ENCODE peak calls at places on chromosomes 6 and 20, in four cellular contexts. J is activated naive CD8-positive, alpha-beta T cell treated with anti-CD3 and anti-CD28 coated beads, Interleukin-2, amount 50 U/mL, for 24 hours; H is tibial artery; P is ovary. Q is an unnamed sample.
A peak's percentile ranks its signal among the peaks of the same experiment; 100 is the strongest.

GRCh38 chr6:126897779-126898178 is 220.7 kb upstream of the RSPO3 start:
- DNase-seq in J (no peak), H (no peak), P (no peak), Q (no peak)

GRCh38 chr6:132264101-132264500 is 137.2 kb downstream of the MOXD1 start:
- DNase-seq in J (no peak), H (no peak), P (no peak), Q (no peak)

GRCh38 chr20:19056909-19057308 is 155.5 kb upstream of the SLC24A3 start:
- DNase-seq in J (peak; percentile 14), H (no peak), P (no peak), Q (peak; percentile 40)

GRCh38 chr6:145544031-145544430 is 191.3 kb downstream of the EPM2A start:
- DNase-seq in J (no peak), H (no peak), P (no peak), Q (no peak)

GRCh38 chr6:558959-559358 is 97.9 kb downstream of the HUS1B start:
- DNase-seq in J (no peak), H (no peak), P (no peak), Q (no peak)

GRCh38 chr20:62854121-62854520 is 7.5 kb downstream of the TCFL5 start:
- DNase-seq in J (no peak), H (no peak), P (no peak), Q (no peak)

GRCh38 chr6:37088897-37089296 is 81.1 kb upstream of the PIM1 start:
- DNase-seq in J (no peak), H (no peak), P (no peak), Q (no peak)

GRCh38 chr6:19643287-19643686 is 193.9 kb upstream of the ID4 start:
- DNase-seq in J (no peak), H (no peak), P (no peak), Q (no peak)

GRCh38 chr6:71080151-71080550 is 123.3 kb upstream of the B3GAT2 start:
- DNase-seq in J (no peak), H (no peak), P (no peak), Q (no peak)

GRCh38 chr20:59676877-59677140 is 72.5 kb downstream of the PHACTR3 start:
- DNase-seq in J (no peak), H (no peak), P (no peak), Q (no peak)

GRCh38 chr20:46774943-46775560 is 65.6 kb downstream of the SLC2A10 start:
- DNase-seq in J (no peak), H (no peak), P (no peak), Q (no peak)

GRCh38 chr6:27575594-27576361 is 102.9 kb upstream of the ZNF184 start:
- DNase-seq in J (no peak), H (no peak), P (no peak), Q (no peak)

GRCh38 chr6:135360222-135360621 is 137.3 kb downstream of the AHI1 start:
- DNase-seq in J (no peak), H (no peak), P (no peak), Q (no peak)

GRCh38 chr6:36662827-36663256 is 15.7 kb upstream of the CDKN1A start:
- DNase-seq in J (no peak), H (no peak), P (no peak), Q (no peak)

GRCh38 chr20:36591854-36592641 is 13.5 kb upstream of the RAB5IF start:
- DNase-seq in J (peak; percentile 51), H (no peak), P (peak; percentile 51), Q (no peak)

GRCh38 chr20:24987244-24987643 is 5.3 kb downstream of the APMAP start:
- DNase-seq in J (no peak), H (no peak), P (no peak), Q (no peak)

GRCh38 chr6:38715016-38715809 is at the start of gene DNAH8:
- DNase-seq in J (peak; percentile 23), H (no peak), P (no peak), Q (peak; percentile 19)